ENCODE peak calls at places on chromosomes 5 and 9, in six cellular contexts. F is thoracic aorta, T is AG04449, E is RWPE1, Y is AG10803, G is spleen. U is an unnamed sample.

GRCh38 chr5:168713051-168713450 is 133.9 kb upstream of the PANK3 start:
- DNase-seq in F (no peak), T (no peak), E (no peak), Y (no peak), G (no peak), U (no peak)

GRCh38 chr9:76302947-76303550 is 91.2 kb downstream of the RFK start:
- DNase-seq in F (no peak), T (peak), E (peak), Y (peak), G (no peak), U (no peak)

GRCh38 chr5:174724484-174725260 is at the start of gene MSX2:
- DNase-seq in F (no peak), T (peak), E (peak), Y (peak), G (peak), U (peak)

GRCh38 chr5:15233566-15233965 is 266.4 kb upstream of the FBXL7 start:
- DNase-seq in F (no peak), T (no peak), E (no peak), Y (no peak), G (no peak), U (no peak)

GRCh38 chr5:94903719-94904118 is 285.2 kb downstream of the SLF1 start:
- DNase-seq in F (no peak), T (no peak), E (no peak), Y (no peak), G (no peak), U (no peak)

GRCh38 chr5:180467028-180467427 is 27.2 kb upstream of the CNOT6 start:
- DNase-seq in F (no peak), T (no peak), E (peak), Y (peak), G (peak), U (peak)

GRCh38 chr9:113695901-113696300 is 180.2 kb upstream of the ZNF618 start:
- DNase-seq in F (no peak), T (no peak), E (peak), Y (no peak), G (no peak), U (no peak)

GRCh38 chr5:21181726-21182125 is 1193.7 kb upstream of the CDH18 start:
- DNase-seq in F (no peak), T (no peak), E (no peak), Y (no peak), G (no peak), U (no peak)

GRCh38 chr5:7592910-7593309 is 197.0 kb downstream of the ADCY2 start:
- DNase-seq in F (no peak), T (no peak), E (no peak), Y (peak), G (no peak), U (no peak)

GRCh38 chr9:21392270-21392669 is 7.1 kb upstream of the IFNA2 start:
- DNase-seq in F (no peak), T (no peak), E (no peak), Y (no peak), G (no peak), U (no peak)

GRCh38 chr5:133199366-133199901 is 147.6 kb downstream of the HSPA4 start:
- DNase-seq in F (no peak), T (no peak), E (no peak), Y (no peak), G (no peak), U (no peak)

GRCh38 chr9:6873862-6874261 is 116.1 kb downstream of the KDM4C start:
- DNase-seq in F (no peak), T (no peak), E (no peak), Y (peak), G (no peak), U (no peak)

GRCh38 chr9:78786794-78787193 is 489.9 kb downstream of the PSAT1 start:
- DNase-seq in F (no peak), T (no peak), E (no peak), Y (peak), G (no peak), U (no peak)

GRCh38 chr5:161167001-161167765 is 315.2 kb upstream of the ATP10B start:
- DNase-seq in F (no peak), T (no peak), E (no peak), Y (no peak), G (no peak), U (no peak)

GRCh38 chr9:97555164-97555563 is 53.7 kb downstream of the TMOD1 start:
- DNase-seq in F (peak), T (no peak), E (no peak), Y (no peak), G (peak), U (no peak)

GRCh38 chr9:83336696-83337095 is 201.5 kb downstream of the FRMD3 start:
- DNase-seq in F (no peak), T (no peak), E (no peak), Y (no peak), G (no peak), U (no peak)

GRCh38 chr5:172133359-172134029 is 54.5 kb downstream of the STK10 start:
- DNase-seq in F (peak), T (peak), E (peak), Y (peak), G (peak), U (no peak)

GRCh38 chr9:133518193-133518592 is 6.6 kb downstream of the MYMK start:
- DNase-seq in F (no peak), T (no peak), E (no peak), Y (no peak), G (no peak), U (no peak)

GRCh38 chr5:124536333-124536732 is 210.1 kb downstream of the ZNF608 start:
- DNase-seq in F (no peak), T (no peak), E (no peak), Y (no peak), G (no peak), U (no peak)

GRCh38 chr9:34659592-34660253 is 2.7 kb downstream of the CCL27 start:
- DNase-seq in F (no peak), T (no peak), E (peak), Y (no peak), G (no peak), U (no peak)

GRCh38 chr5:125607018-125607417 is 816.2 kb upstream of the GRAMD2B start:
- DNase-seq in F (no peak), T (no peak), E (no peak), Y (no peak), G (no peak), U (no peak)

GRCh38 chr5:88878976-88879375 is 4.0 kb downstream of the MEF2C start:
- DNase-seq in F (no peak), T (no peak), E (no peak), Y (peak), G (no peak), U (no peak)

GRCh38 chr9:95890594-95890993 is 15.1 kb downstream of the ERCC6L2 start:
- DNase-seq in F (no peak), T (no peak), E (no peak), Y (no peak), G (no peak), U (no peak)
- TF ChIP-seq CTCF in F (no peak), T (no peak), E (no peak), Y (no peak), G (no peak), U (no peak)

DNA sequence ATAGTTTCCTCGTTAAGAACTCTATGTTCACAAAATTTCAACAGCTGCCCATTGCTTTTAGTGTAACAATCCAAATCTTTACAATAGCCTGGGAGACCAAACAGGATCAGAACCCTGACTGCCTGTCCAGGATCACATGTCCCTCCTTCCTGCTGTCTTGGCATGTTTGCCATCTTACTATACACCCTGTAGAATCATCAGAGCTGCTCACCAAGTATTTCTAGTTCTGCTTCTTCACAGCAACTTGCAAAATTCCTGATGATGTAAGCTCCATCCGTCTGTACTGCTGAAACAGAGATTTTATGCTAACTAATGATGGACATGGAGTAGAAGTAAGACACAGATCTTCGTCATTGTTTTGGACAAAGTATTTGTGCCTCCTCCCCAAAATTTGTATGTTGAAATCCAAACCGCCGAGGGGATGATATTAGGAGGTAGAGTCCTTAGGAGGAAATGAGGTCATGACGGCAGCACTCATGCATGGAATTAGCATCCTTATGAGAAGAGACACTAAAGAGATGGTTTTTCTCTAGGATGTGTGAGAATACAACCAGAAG is 464.9 kb upstream of the BRINP1 start:
- DNase-seq in F (no peak), T (no peak), E (no peak), Y (peak), G (no peak), U (no peak)
- TF ChIP-seq CTCF in F (no peak), T (no peak), E (no peak), Y (no peak), G (no peak), U (no peak)

DNA sequence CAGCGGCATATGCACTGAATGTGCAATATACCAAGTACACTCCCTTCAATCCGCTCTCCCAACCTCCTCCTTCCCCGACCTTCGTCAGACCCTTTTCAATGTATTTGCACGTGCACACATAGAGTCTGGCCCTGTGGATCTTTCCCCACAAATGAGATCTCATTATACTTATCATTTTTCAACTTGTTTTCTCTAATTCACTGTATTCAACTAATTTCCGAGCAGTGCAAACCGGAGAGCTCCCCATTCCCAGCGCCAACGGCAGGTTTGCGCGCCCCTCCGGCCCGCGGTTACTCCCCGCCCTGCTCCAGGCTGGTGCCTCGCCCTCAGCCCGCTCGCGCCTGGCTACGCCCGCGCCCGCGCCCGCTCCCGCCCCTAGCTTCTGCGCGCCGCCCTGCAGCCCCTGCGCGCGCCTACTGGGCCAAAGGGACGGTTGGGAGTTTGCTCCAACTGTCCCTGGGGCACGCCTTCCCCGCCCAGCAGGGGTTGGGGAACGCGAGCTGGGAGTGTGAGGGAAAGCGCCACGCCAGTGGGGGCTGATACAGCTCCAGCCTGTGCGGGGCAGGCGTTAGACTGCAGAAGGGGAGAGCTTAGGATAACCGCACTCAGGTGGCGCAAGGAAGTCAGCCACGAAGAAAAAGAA is 3.3 kb upstream of the CDC20B start:
- DNase-seq in F (no peak), T (no peak), E (peak), Y (no peak), G (peak), U (peak)
- TF ChIP-seq CTCF in F (no peak), T (no peak), E (peak), Y (no peak), G (peak), U (peak)

GRCh38 chr5:106822851-106823250 is 847.9 kb downstream of the EFNA5 start:
- DNase-seq in F (no peak), T (no peak), E (no peak), Y (no peak), G (no peak), U (no peak)
- TF ChIP-seq CTCF in F (no peak), T (no peak), E (no peak), Y (no peak), G (no peak), U (no peak)

U was measured in RWPE2.